ENCODE peak calls at places on chromosomes 3 and 15, in seven cellular contexts. M, O, C, T, D, S and I are unnamed samples. For H3K4me1 and H3K27me3, the result is how much of the 10 kb centered on the place peaks cover.

GRCh38 chr15:62164500-62165028 is 521 bp downstream of the C2CD4B start:
- DNase-seq in M (no peak), O (no peak), C (peak), T (peak), D (peak), S (no peak), I (peak)

GRCh38 chr3:192851821-192852352 is 65.8 kb downstream of the MB21D2 start:
- DNase-seq in M (no peak), O (no peak), C (peak), T (no peak), D (peak), S (peak), I (peak)

GRCh38 chr3:170414202-170414663 is 4.4 kb upstream of the CLDN11 start:
- DNase-seq in M (peak), O (peak), C (no peak), T (peak), D (no peak), S (no peak), I (no peak)

GRCh38 chr15:80106051-80106450 is 46.6 kb downstream of the ZFAND6 start:
- DNase-seq in M (no peak), O (no peak), C (no peak), T (no peak), D (no peak), S (no peak), I (no peak)

GRCh38 chr3:29143151-29143550 is 137.7 kb upstream of the RBMS3 start:
- DNase-seq in M (no peak), O (no peak), C (no peak), T (no peak), D (no peak), S (no peak), I (no peak)

GRCh38 chr3:151976211-151977050 is 103.0 kb downstream of the SUCNR1 start:
- DNase-seq in M (no peak), O (no peak), C (no peak), T (no peak), D (no peak), S (no peak), I (no peak)

GRCh38 chr3:62723636-62724217 is 151.5 kb downstream of the CADPS start:
- DNase-seq in M (no peak), O (no peak), C (no peak), T (peak), D (no peak), S (no peak), I (no peak)

GRCh38 chr15:45549831-45550230 is 27.3 kb upstream of the SLC30A4 start:
- DNase-seq in M (no peak), O (no peak), C (no peak), T (no peak), D (no peak), S (no peak), I (no peak)

GRCh38 chr3:55885721-55886120 is 398.6 kb upstream of the WNT5A start:
- DNase-seq in M (no peak), O (no peak), C (no peak), T (no peak), D (no peak), S (no peak), I (no peak)

GRCh38 chr3:179304605-179305004 is 18.2 kb upstream of the ZNF639 start:
- DNase-seq in M (no peak), O (no peak), C (no peak), T (no peak), D (no peak), S (no peak), I (no peak)

GRCh38 chr3:127158614-127159221 is 34.2 kb upstream of the PRR23E start:
- DNase-seq in M (no peak), O (no peak), C (peak), T (peak), D (peak), S (peak), I (no peak)

GRCh38 chr15:90917569-90917968 is 14.5 kb downstream of the MAN2A2 start:
- DNase-seq in M (no peak), O (no peak), C (no peak), T (no peak), D (peak), S (no peak), I (no peak)

GRCh38 chr3:155219106-155219505 is 74.4 kb downstream of the STRIT1 start:
- DNase-seq in M (no peak), O (no peak), C (no peak), T (no peak), D (no peak), S (no peak), I (no peak)

GRCh38 chr15:35067501-35068347 is 17.4 kb downstream of the NANOGP8 start:
- DNase-seq in M (no peak), O (no peak), C (no peak), T (no peak), D (no peak), S (no peak), I (no peak)

GRCh38 chr15:75544273-75544862 is 34.7 kb downstream of the PTPN9 start:
- DNase-seq in M (no peak), O (no peak), C (no peak), T (no peak), D (no peak), S (peak), I (no peak)

GRCh38 chr3:13588971-13589370 is 40.0 kb downstream of the FBLN2 start:
- DNase-seq in M (no peak), O (no peak), C (no peak), T (no peak), D (no peak), S (no peak), I (no peak)

GRCh38 chr3:143895805-143896204 is 47.5 kb upstream of the SLC9A9 start:
- DNase-seq in M (no peak), O (no peak), C (no peak), T (no peak), D (no peak), S (no peak), I (no peak)

GRCh38 chr3:143011705-143012104 is 10.3 kb downstream of the U2SURP start:
- DNase-seq in M (no peak), O (no peak), C (no peak), T (no peak), D (no peak), S (no peak), I (no peak)

GRCh38 chr3:190514163-190515153 is 573 bp downstream of the IL1RAP start:
- DNase-seq in M (peak), O (peak), C (peak), T (peak), D (peak), S (peak), I (peak)

GRCh38 chr15:99447497-99448371 is 118.0 kb upstream of the MEF2A start:
- DNase-seq in M (no peak), O (no peak), C (peak), T (peak), D (no peak), S (no peak), I (peak)

GRCh38 chr3:48656841-48657281 is 5.8 kb downstream of the CELSR3 start:
- DNase-seq in M (peak), O (no peak), C (no peak), T (no peak), D (no peak), S (no peak), I (no peak)

GRCh38 chr3:110629917-110630316 is 441.7 kb upstream of the NECTIN3 start:
- DNase-seq in M (no peak), O (no peak), C (no peak), T (no peak), D (no peak), S (no peak), I (no peak)
- H3K4me1 ChIP-seq in M (under half), O (under half), C (under half), T (under half), D (under half), S (under half), I (under half)

DNA sequence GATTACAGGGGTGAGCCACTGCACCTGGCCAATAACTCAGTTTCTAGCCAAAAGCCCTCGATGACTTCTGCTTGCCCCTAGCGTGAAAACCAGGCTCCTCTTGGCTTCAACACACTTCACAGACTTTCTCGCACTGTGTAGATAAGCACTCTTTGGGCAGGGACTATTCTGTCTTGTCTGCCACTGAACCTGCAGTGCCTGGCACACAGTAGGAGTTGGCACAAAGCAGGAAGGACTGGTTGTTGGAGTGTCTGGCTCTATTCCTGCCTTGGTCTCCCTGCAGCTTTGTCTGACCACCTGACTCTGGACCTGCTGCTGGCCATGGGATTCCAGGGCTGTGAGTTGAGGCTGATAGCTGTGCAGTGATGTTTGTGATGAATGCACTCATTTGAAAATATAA is 46.4 kb upstream of the RGMA start:
- DNase-seq in M (no peak), O (no peak), C (no peak), T (no peak), D (no peak), S (no peak), I (no peak)
- H3K27me3 ChIP-seq in M (under half), O (under half), C (under half), T (under half), D (under half), S (under half), I (under half)

DNA sequence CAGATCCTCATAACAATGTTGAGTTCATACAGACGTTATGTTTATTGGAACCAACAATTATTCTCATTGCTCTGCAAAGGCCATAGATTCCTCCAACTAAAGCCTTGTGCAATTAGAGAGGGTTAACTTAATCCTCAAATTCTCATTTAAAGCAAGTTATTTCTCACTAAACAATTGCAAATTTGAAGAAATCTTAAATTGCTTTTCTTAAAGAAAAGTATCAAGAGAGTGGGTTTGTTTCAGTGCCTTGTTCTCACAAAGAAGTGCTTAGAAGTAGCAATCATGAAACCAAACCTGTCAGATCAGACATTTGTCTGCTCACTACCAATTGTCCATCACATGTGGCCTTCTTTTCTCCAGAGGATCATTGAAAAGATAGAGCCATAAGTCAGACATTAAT is 124.8 kb downstream of the KCNH8 start:
- DNase-seq in M (no peak), O (no peak), C (no peak), T (no peak), D (no peak), S (no peak), I (no peak)
- H3K4me3 ChIP-seq in M (no peak), O (no peak), C (no peak), T (no peak), D (no peak), S (no peak), I (no peak)

DNA sequence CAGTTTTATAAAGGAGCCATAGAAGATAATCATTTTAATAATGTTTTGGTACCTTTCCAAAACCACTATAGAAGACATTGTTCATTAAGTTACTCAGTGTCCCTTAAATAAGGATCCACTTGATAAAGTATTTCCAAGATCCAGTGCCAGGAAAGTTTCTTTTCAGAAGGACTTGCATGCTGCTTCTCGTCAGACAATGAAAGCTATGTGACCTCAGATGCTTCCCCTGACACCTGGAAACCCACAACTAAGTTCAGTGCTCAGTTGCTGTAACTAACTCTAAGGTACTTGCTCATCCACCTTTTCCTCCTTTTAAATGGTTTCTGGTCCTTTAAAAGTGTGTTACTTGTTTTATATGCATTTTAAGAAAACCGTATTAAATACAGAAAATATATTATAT is 7.3 kb downstream of the SSR3 start:
- DNase-seq in M (no peak), O (no peak), C (no peak), T (no peak), D (no peak), S (no peak), I (no peak)
- H3K4me1 ChIP-seq in M (under half), O (under half), C (under half), T (under half), D (half or more), S (under half), I (half or more)

GRCh38 chr15:72182244-72182643 is 15.3 kb downstream of the GRAMD2A start:
- DNase-seq in M (no peak), O (no peak), C (no peak), T (no peak), D (no peak), S (no peak), I (no peak)

GRCh38 chr15:72183781-72184164 is 13.8 kb downstream of the GRAMD2A start:
- DNase-seq in M (no peak), O (no peak), C (no peak), T (no peak), D (no peak), S (no peak), I (no peak)

GRCh38 chr15:72182673-72183072 is 14.9 kb downstream of the GRAMD2A start:
- DNase-seq in M (no peak), O (no peak), C (no peak), T (peak), D (no peak), S (no peak), I (no peak)

GRCh38 chr15:72180771-72181324 is 16.7 kb downstream of the GRAMD2A start:
- DNase-seq in M (no peak), O (no peak), C (no peak), T (peak), D (no peak), S (no peak), I (no peak)

DNA sequence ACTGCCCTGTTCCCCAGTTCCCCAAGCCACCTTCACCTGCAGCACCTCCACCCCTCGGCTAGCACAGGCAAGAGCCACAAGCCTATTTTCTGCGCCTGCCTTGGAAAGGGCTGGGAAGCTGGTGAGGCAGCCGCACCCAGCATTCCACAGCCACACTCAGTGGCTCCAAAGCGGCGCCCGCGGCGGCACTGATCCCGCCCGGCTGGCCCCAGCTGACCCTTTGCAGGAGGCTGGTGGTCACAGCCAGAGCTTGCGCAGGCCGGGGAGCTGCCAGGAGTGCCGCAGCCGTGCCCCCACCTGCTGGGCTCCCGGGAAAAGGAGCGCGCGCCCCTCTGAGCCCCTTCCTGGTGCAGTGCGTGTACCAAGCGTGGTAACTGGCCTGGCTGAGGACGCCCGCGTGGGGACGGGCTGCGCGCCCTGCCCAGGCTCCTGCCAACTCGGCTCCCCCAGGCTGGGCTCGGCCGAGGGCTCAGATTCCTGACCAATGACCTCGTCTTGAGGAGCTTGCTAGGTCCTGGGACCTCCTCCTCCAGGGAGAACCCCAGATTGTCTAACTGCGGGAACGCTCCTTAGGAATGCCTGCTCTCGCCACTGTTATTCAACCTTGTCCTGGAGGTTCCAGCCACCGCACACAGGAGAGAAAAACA is 13.3 kb downstream of the GRAMD2A start:
- DNase-seq in M (no peak), O (no peak), C (peak), T (peak), D (peak), S (peak), I (no peak)
- H3K27me3 ChIP-seq in M (under half), O (under half), C (under half), T (under half), D (under half), S (half or more), I (under half)